ENCODE peak calls at places on chromosome 19, in four cellular contexts. S, E, D and N are unnamed samples.

GRCh38 chr19:9702186-9702585 is 27.3 kb upstream of the ZNF562 start:
- DNase-seq in S (no peak), E (no peak), D (no peak), N (no peak)

GRCh38 chr19:55493650-55494171 is 5.5 kb downstream of the SSC5D start:
- DNase-seq in S (no peak), E (no peak), D (no peak), N (no peak)

GRCh38 chr19:7426986-7427385 is 61.8 kb downstream of the PEX11G start:
- DNase-seq in S (no peak), E (no peak), D (no peak), N (no peak)

GRCh38 chr19:34493649-34494044 is 12.1 kb downstream of the WTIP start:
- DNase-seq in S (no peak), E (no peak), D (no peak), N (no peak)

GRCh38 chr19:11552666-11553372 is 6.2 kb downstream of the ELOF1 start:
- DNase-seq in S (no peak), E (no peak), D (no peak), N (no peak)

GRCh38 chr19:45231891-45232290 is 13.3 kb downstream of the EXOC3L2 start:
- DNase-seq in S (no peak), E (no peak), D (no peak), N (no peak)

GRCh38 chr19:32997716-32998355 is 25.8 kb downstream of the FAAP24 start:
- DNase-seq in S (no peak), E (no peak), D (no peak), N (no peak)

GRCh38 chr19:48627211-48627864 is 8.0 kb downstream of the SPHK2 start:
- DNase-seq in S (no peak), E (peak; percentile 72), D (no peak), N (no peak)

GRCh38 chr19:3365447-3366103 is 808 bp upstream of the NFIC start:
- DNase-seq in S (no peak), E (peak; percentile 91), D (no peak), N (no peak)

GRCh38 chr19:53657778-53658177 is 26.0 kb downstream of the DPRX start:
- DNase-seq in S (no peak), E (no peak), D (no peak), N (no peak)

GRCh38 chr19:3403489-3404323 is 37.3 kb downstream of the NFIC start:
- DNase-seq in S (no peak), E (peak; percentile 98), D (peak; percentile 97), N (no peak)

GRCh38 chr19:35636651-35637050 is 4.9 kb upstream of the ETV2 start:
- DNase-seq in S (no peak), E (no peak), D (no peak), N (no peak)

GRCh38 chr19:31448221-31448657 is 99.0 kb upstream of the TSHZ3 start:
- DNase-seq in S (no peak), E (no peak), D (peak; percentile 36), N (no peak)

DNA sequence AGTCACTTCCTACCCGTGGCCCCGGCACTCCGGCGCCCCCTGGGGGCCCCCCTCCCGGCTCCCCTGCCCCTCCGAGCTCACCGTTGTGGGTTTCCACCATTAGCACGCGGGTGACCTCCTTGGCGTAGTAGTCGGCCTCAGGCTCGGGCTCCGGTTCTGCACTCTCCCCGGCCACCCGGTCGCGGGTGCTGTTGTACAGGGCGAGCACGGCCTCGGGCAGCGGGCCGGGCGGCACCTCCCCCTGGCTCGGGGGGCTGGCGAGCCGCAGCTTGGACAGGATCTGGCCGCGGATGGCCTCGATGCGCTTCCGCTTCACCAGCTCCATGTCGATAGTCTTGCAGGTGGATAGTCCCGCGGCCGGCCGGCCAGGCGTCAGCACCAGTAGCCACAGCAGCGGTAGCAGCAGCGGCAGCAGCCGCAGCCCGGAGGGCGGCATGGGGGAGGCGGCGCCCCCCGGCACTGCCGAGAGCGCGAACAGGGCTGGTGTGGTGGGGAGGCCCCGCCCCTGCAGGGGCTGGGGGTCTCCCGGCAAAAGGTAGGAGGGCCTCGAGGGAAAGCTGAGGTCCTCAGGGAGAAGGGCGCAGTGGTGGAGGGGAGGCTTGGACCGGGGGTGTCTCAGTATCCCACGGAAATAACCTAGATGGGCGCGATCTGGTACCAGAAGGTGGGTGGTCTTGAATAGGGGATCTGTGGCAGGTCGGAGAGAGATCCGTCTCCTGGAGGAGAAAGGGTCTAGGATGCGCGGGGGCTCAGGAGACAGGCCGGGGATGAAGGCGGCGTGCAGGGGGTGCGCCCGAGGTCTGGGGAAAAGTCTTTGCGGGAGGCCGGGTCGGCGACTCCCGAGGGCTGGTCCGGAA is 885 bp downstream of the TGFB1 start:
- DNase-seq in S (peak; percentile 81), E (peak; percentile 84), D (no peak), N (peak; percentile 82)
- TF ChIP-seq CTCF in S (peak; percentile 63), E (no peak), D (peak; percentile 70), N (peak; percentile 71)

DNA sequence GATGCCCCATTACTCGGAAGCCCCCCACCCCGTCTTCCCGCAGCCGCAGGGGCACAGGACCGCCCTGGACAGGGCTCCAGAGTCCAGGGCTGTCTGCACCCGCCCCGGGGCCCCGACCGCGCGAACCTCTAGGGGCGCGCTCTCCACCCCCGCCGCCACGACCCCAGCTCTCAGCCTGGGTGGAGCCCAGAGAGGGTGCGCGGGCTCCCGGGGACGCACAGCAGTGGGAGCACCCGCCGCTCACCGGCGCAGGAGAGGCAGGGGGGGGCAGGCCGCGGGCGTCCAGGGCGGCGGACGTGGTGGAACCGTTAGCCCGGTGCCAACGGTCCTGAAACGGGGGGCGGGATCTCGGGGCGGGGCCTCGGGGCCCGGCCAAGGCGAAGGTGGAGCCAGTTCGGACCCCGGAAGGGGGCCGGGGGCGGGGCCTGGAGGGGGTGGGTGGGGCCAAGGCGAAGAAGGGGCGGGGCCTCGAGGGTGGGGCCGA is at the start of gene ATP8B3:
- DNase-seq in S (no peak), E (no peak), D (no peak), N (no peak)
- TF ChIP-seq CTCF in S (peak; percentile 37), E (no peak), D (peak; percentile 5), N (peak; percentile 19)

DNA sequence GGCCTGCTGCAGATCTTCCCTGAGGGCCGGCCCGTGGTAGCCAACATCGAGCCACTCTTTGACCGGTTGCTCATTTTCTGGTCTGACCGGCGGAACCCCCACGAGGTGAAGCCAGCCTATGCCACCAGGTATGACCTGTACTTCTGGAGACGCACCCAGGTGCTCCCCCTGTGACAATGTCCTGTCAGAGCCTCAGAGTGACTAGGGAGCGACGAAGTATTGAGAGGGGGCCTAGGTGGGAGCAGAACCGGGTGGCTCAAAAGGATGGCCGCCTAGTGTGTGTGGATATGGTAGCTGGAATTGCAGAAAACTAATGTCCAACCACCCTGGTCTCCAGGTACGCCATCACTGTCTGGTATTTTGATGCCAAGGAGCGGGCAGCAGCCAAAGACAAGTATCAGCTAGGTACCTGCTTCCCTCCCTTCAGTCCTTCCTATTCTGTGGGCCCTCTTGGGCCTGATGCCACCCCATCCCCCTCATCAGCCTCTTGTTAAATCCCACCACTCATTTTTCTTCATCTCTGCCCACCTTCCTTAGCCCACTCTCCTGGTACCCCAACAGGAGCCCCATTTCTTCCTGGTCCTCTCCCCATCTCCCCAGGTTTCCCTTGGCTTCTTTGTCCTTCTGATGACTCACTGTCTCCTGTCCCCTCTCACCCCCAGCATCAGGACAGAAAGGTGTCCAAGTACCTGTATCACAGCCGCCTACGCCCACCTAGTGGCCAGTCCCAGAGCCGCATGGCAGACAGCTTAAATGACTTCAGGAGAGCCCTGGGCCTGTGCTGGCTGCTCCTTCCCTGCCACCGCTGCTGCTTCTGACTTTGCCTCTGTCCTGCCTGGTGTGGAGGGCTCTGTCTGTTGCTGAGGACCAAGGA is 8.4 kb downstream of the EGLN2 start:
- DNase-seq in S (peak; percentile 51), E (no peak), D (no peak), N (no peak)
- TF ChIP-seq CTCF in S (peak; percentile 44), E (no peak), D (no peak), N (peak; percentile 74)

GRCh38 chr19:41428481-41428859 is 1.3 kb upstream of the B3GNT8 start:
- DNase-seq in S (no peak), E (no peak), D (no peak), N (no peak)

GRCh38 chr19:41434450-41434849 is 5.3 kb downstream of the DMAC2 start:
- DNase-seq in S (no peak), E (no peak), D (no peak), N (no peak)

GRCh38 chr19:41433171-41433570 is 6.0 kb upstream of the B3GNT8 start:
- DNase-seq in S (no peak), E (no peak), D (no peak), N (no peak)

GRCh38 chr19:41430907-41431306 is 3.7 kb upstream of the B3GNT8 start:
- DNase-seq in S (no peak), E (no peak), D (no peak), N (no peak)

DNA sequence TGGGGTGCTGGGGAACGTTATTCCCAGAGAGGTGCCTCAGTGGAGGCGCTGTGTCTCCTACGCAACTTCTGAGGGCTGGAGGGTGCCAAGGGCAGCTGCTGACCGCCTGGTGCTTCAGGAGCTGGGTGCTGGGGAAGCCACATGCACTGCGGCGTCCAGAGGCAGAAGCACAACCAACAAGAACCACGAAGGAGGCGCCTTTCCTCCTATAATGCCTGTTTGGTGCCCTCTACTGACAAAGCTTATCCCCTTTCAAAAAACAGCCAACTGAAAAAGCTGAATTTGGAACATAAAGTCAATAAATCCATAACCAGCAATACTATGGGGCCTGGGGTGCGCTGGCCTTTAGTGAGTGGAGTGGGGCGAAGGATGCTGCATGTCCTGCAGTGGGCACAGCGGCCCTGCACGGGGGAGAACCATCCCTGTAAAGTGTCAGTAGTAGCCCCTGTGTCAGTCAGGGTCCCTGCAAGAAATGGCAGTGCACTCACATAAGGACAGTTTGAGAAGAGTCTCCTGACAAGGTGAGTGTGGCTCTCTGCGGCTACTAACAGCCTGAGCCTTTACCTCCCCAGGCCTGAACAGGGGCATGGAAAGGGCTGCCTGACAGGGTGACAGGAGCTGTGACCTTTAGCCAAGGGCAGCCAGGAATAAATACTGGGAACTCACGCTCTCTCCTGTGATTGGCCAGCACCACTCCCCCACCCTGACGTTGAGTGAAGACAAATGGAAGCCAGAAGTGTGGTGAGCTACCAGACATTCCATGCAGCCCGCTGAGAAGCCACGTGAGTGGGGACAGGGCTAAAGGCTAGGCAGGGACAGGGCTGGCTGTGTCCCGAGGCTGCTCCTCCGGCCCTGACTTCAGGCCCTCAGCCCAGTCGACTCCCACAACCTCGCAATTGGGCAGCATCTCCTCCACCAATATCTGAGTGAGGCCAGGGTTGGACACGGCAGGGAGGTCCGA is 4.5 kb upstream of the B3GNT8 start:
- DNase-seq in S (no peak), E (no peak), D (no peak), N (no peak)
- TF ChIP-seq CTCF in S (peak; percentile 26), E (no peak), D (peak; percentile 24), N (peak; percentile 70)